ENCODE peak calls at places on chromosomes 16 and 17, in ten cellular contexts. One of them, this sample, is unnamed.

GRCh38 chr17:15963670-15964110 is 18.8 kb downstream of the ADORA2B start:
- DNase-seq in tibial artery: no peak
- DNase-seq in lung: no peak
- DNase-seq in AG04450: no peak
- DNase-seq in fibroblast of lung: peak; percentile 60
- DNase-seq in stomach: no peak
- DNase-seq in heart right ventricle: no peak
- DNase-seq in Peyer's patch: no peak
- DNase-seq in body of pancreas: no peak
- DNase-seq in ovary: no peak
- DNase-seq in this sample: peak; percentile 58

GRCh38 chr17:78040561-78041400 is 82.3 kb downstream of the TNRC6C start:
- DNase-seq in tibial artery: peak; percentile 80
- DNase-seq in lung: peak; percentile 67
- DNase-seq in AG04450: no peak
- DNase-seq in fibroblast of lung: peak; percentile 65
- DNase-seq in stomach: peak; percentile 29
- DNase-seq in heart right ventricle: peak; percentile 59
- DNase-seq in Peyer's patch: peak; percentile 58
- DNase-seq in body of pancreas: peak; percentile 37
- DNase-seq in ovary: peak; percentile 69
- DNase-seq in this sample: no peak

GRCh38 chr17:41679740-41680425 is 8.8 kb upstream of the EIF1 start:
- DNase-seq in tibial artery: no peak
- DNase-seq in lung: no peak
- DNase-seq in AG04450: no peak
- DNase-seq in fibroblast of lung: no peak
- DNase-seq in stomach: no peak
- DNase-seq in heart right ventricle: no peak
- DNase-seq in Peyer's patch: peak; percentile 15
- DNase-seq in body of pancreas: no peak
- DNase-seq in ovary: no peak
- DNase-seq in this sample: no peak

GRCh38 chr17:82647593-82648164 is 565 bp downstream of the WDR45B start:
- DNase-seq in tibial artery: peak; percentile 79
- DNase-seq in lung: peak; percentile 41
- DNase-seq in AG04450: no peak
- DNase-seq in fibroblast of lung: no peak
- DNase-seq in stomach: peak; percentile 42
- DNase-seq in heart right ventricle: peak; percentile 50
- DNase-seq in Peyer's patch: peak; percentile 71
- DNase-seq in body of pancreas: no peak
- DNase-seq in ovary: peak; percentile 77
- DNase-seq in this sample: no peak

GRCh38 chr17:45294506-45294905 is 22.3 kb downstream of the MAP3K14 start:
- DNase-seq in tibial artery: peak; percentile 79
- DNase-seq in lung: peak; percentile 77
- DNase-seq in AG04450: peak; percentile 50
- DNase-seq in fibroblast of lung: peak; percentile 89
- DNase-seq in stomach: peak; percentile 80
- DNase-seq in heart right ventricle: no peak
- DNase-seq in Peyer's patch: no peak
- DNase-seq in body of pancreas: peak; percentile 85
- DNase-seq in ovary: no peak
- DNase-seq in this sample: no peak

GRCh38 chr17:39631403-39631802 is 4.7 kb downstream of the PPP1R1B start:
- DNase-seq in tibial artery: no peak
- DNase-seq in lung: no peak
- DNase-seq in AG04450: no peak
- DNase-seq in fibroblast of lung: no peak
- DNase-seq in stomach: no peak
- DNase-seq in heart right ventricle: no peak
- DNase-seq in Peyer's patch: peak; percentile 69
- DNase-seq in body of pancreas: peak; percentile 74
- DNase-seq in ovary: no peak
- DNase-seq in this sample: no peak

GRCh38 chr17:45341389-45342158 is 24.8 kb upstream of the MAP3K14 start:
- DNase-seq in tibial artery: peak; percentile 75
- DNase-seq in lung: peak; percentile 54
- DNase-seq in AG04450: peak; percentile 63
- DNase-seq in fibroblast of lung: peak; percentile 88
- DNase-seq in stomach: no peak
- DNase-seq in heart right ventricle: peak; percentile 72
- DNase-seq in Peyer's patch: no peak
- DNase-seq in body of pancreas: peak; percentile 37
- DNase-seq in ovary: peak; percentile 42
- DNase-seq in this sample: no peak

GRCh38 chr17:28667870-28668269 is 5.9 kb downstream of the SUPT6H start:
- DNase-seq in tibial artery: no peak
- DNase-seq in lung: no peak
- DNase-seq in AG04450: no peak
- DNase-seq in fibroblast of lung: peak; percentile 18
- DNase-seq in stomach: no peak
- DNase-seq in heart right ventricle: no peak
- DNase-seq in Peyer's patch: peak; percentile 3
- DNase-seq in body of pancreas: no peak
- DNase-seq in ovary: no peak
- DNase-seq in this sample: no peak

GRCh38 chr17:2482218-2482617 is 29.5 kb downstream of the METTL16 start:
- DNase-seq in tibial artery: no peak
- DNase-seq in lung: no peak
- DNase-seq in AG04450: no peak
- DNase-seq in fibroblast of lung: no peak
- DNase-seq in stomach: no peak
- DNase-seq in heart right ventricle: no peak
- DNase-seq in Peyer's patch: no peak
- DNase-seq in body of pancreas: no peak
- DNase-seq in ovary: no peak
- DNase-seq in this sample: no peak

GRCh38 chr16:53417011-53417410 is 17.3 kb upstream of the RBL2 start:
- DNase-seq in tibial artery: no peak
- DNase-seq in lung: no peak
- DNase-seq in AG04450: no peak
- DNase-seq in fibroblast of lung: peak; percentile 11
- DNase-seq in stomach: no peak
- DNase-seq in heart right ventricle: no peak
- DNase-seq in Peyer's patch: no peak
- DNase-seq in body of pancreas: no peak
- DNase-seq in ovary: no peak
- DNase-seq in this sample: no peak

GRCh38 chr16:56610017-56610608 is 1.7 kb downstream of the MT2A start:
- DNase-seq in tibial artery: peak; percentile 85
- DNase-seq in lung: peak; percentile 58
- DNase-seq in AG04450: no peak
- DNase-seq in fibroblast of lung: peak; percentile 90
- DNase-seq in stomach: peak; percentile 47
- DNase-seq in heart right ventricle: no peak
- DNase-seq in Peyer's patch: peak; percentile 64
- DNase-seq in body of pancreas: peak; percentile 60
- DNase-seq in ovary: no peak
- DNase-seq in this sample: no peak

GRCh38 chr17:39166437-39167335 is 725 bp upstream of the ARL5C start:
- DNase-seq in tibial artery: no peak
- DNase-seq in lung: no peak
- DNase-seq in AG04450: no peak
- DNase-seq in fibroblast of lung: no peak
- DNase-seq in stomach: no peak
- DNase-seq in heart right ventricle: no peak
- DNase-seq in Peyer's patch: no peak
- DNase-seq in body of pancreas: peak; percentile 76
- DNase-seq in ovary: no peak
- DNase-seq in this sample: no peak

GRCh38 chr16:83171396-83171795 is 544.6 kb downstream of the CDH13 start:
- DNase-seq in tibial artery: no peak
- DNase-seq in lung: no peak
- DNase-seq in AG04450: no peak
- DNase-seq in fibroblast of lung: no peak
- DNase-seq in stomach: no peak
- DNase-seq in heart right ventricle: no peak
- DNase-seq in Peyer's patch: no peak
- DNase-seq in body of pancreas: no peak
- DNase-seq in ovary: no peak
- DNase-seq in this sample: no peak

GRCh38 chr16:24116371-24116770 is 139.8 kb upstream of the CACNG3 start:
- DNase-seq in tibial artery: no peak
- DNase-seq in lung: no peak
- DNase-seq in AG04450: no peak
- DNase-seq in fibroblast of lung: no peak
- DNase-seq in stomach: no peak
- DNase-seq in heart right ventricle: no peak
- DNase-seq in Peyer's patch: no peak
- DNase-seq in body of pancreas: peak; percentile 3
- DNase-seq in ovary: no peak
- DNase-seq in this sample: no peak

DNA sequence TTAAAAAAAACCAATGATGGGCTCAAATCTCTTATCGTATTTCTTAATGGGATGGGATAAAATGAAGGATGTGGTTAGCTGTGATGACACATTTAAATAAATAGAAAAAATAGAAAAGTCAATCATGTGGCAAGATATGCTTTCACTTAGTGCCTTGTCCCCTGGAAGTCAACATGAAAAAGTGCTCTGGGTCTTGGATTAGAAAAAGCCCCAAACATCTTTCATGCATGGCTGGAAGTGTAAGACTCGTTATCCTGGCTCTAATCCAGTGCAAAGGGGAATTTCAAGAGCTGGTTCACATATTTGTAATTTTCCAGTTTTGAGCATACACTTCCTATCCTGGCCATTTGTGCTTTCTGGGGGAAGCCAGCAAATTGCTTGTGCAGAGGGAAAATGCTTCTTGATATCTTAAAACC is 160.9 kb downstream of the MAP2K6 start:
- DNase-seq in tibial artery: no peak
- DNase-seq in lung: no peak
- DNase-seq in AG04450: peak; percentile 48
- DNase-seq in fibroblast of lung: peak; percentile 87
- DNase-seq in stomach: no peak
- DNase-seq in heart right ventricle: no peak
- DNase-seq in Peyer's patch: no peak
- DNase-seq in body of pancreas: peak; percentile 6
- DNase-seq in ovary: no peak
- DNase-seq in this sample: no peak
- H3K27ac ChIP-seq in tibial artery: peak overlapping the region; percentile 49
- H3K27ac ChIP-seq in lung: no peak overlapping the region
- H3K27ac ChIP-seq in AG04450: no peak overlapping the region
- H3K27ac ChIP-seq in fibroblast of lung: no peak overlapping the region
- H3K27ac ChIP-seq in stomach: no peak overlapping the region
- H3K27ac ChIP-seq in heart right ventricle: no peak overlapping the region
- H3K27ac ChIP-seq in Peyer's patch: no peak overlapping the region
- H3K27ac ChIP-seq in body of pancreas: no peak overlapping the region
- H3K27ac ChIP-seq in ovary: peak overlapping the region; percentile 74
- H3K27ac ChIP-seq in this sample: no peak overlapping the region

GRCh38 chr17:63039899-63040602 is 74.0 kb downstream of the TANC2 start:
- DNase-seq in tibial artery: no peak
- DNase-seq in lung: no peak
- DNase-seq in AG04450: no peak
- DNase-seq in fibroblast of lung: peak; percentile 75
- DNase-seq in stomach: no peak
- DNase-seq in heart right ventricle: no peak
- DNase-seq in Peyer's patch: no peak
- DNase-seq in body of pancreas: no peak
- DNase-seq in ovary: no peak
- DNase-seq in this sample: peak; percentile 10

GRCh38 chr17:63040816-63041215 is 74.8 kb downstream of the TANC2 start:
- DNase-seq in tibial artery: no peak
- DNase-seq in lung: no peak
- DNase-seq in AG04450: no peak
- DNase-seq in fibroblast of lung: no peak
- DNase-seq in stomach: no peak
- DNase-seq in heart right ventricle: no peak
- DNase-seq in Peyer's patch: no peak
- DNase-seq in body of pancreas: no peak
- DNase-seq in ovary: no peak
- DNase-seq in this sample: no peak

GRCh38 chr17:63042443-63042842 is 76.4 kb downstream of the TANC2 start:
- DNase-seq in tibial artery: no peak
- DNase-seq in lung: no peak
- DNase-seq in AG04450: no peak
- DNase-seq in fibroblast of lung: no peak
- DNase-seq in stomach: no peak
- DNase-seq in heart right ventricle: no peak
- DNase-seq in Peyer's patch: no peak
- DNase-seq in body of pancreas: no peak
- DNase-seq in ovary: no peak
- DNase-seq in this sample: no peak

GRCh38 chr17:63041722-63042121 is 75.7 kb downstream of the TANC2 start:
- DNase-seq in tibial artery: no peak
- DNase-seq in lung: no peak
- DNase-seq in AG04450: no peak
- DNase-seq in fibroblast of lung: no peak
- DNase-seq in stomach: no peak
- DNase-seq in heart right ventricle: no peak
- DNase-seq in Peyer's patch: no peak
- DNase-seq in body of pancreas: no peak
- DNase-seq in ovary: no peak
- DNase-seq in this sample: peak; percentile 40

DNA sequence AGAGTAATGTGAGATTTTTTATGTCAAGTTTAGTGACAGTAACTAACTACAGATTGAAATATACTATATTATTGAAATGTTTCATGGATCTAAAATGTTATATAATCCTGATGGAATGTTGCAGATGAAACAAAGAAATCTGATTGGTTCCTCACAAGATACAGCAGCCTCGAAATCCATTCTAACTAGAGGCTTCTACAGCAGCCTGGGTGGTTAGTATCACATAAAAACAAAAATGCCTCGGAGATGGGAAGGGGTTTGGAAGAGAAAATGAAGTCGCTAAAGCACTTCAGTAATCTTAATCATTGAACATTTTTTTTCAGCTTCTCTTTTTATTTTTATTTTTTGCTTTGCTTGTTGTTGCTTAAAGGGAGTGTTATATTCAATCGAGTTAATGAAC is 75.2 kb downstream of the TANC2 start:
- DNase-seq in tibial artery: no peak
- DNase-seq in lung: no peak
- DNase-seq in AG04450: no peak
- DNase-seq in fibroblast of lung: no peak
- DNase-seq in stomach: no peak
- DNase-seq in heart right ventricle: no peak
- DNase-seq in Peyer's patch: no peak
- DNase-seq in body of pancreas: no peak
- DNase-seq in ovary: no peak
- DNase-seq in this sample: no peak
- H3K27ac ChIP-seq in tibial artery: no peak overlapping the region
- H3K27ac ChIP-seq in lung: no peak overlapping the region
- H3K27ac ChIP-seq in AG04450: no peak overlapping the region
- H3K27ac ChIP-seq in fibroblast of lung: no peak overlapping the region
- H3K27ac ChIP-seq in stomach: no peak overlapping the region
- H3K27ac ChIP-seq in heart right ventricle: no peak overlapping the region
- H3K27ac ChIP-seq in Peyer's patch: no peak overlapping the region
- H3K27ac ChIP-seq in body of pancreas: no peak overlapping the region
- H3K27ac ChIP-seq in ovary: no peak overlapping the region
- H3K27ac ChIP-seq in this sample: peak overlapping the region; percentile 55

GRCh38 chr17:66943484-66943883 is 21.0 kb upstream of the CACNG4 start:
- DNase-seq in tibial artery: no peak
- DNase-seq in lung: no peak
- DNase-seq in AG04450: no peak
- DNase-seq in fibroblast of lung: no peak
- DNase-seq in stomach: no peak
- DNase-seq in heart right ventricle: no peak
- DNase-seq in Peyer's patch: no peak
- DNase-seq in body of pancreas: no peak
- DNase-seq in ovary: no peak
- DNase-seq in this sample: no peak
- H3K27ac ChIP-seq in tibial artery: no peak overlapping the region
- H3K27ac ChIP-seq in lung: no peak overlapping the region
- H3K27ac ChIP-seq in AG04450: no peak overlapping the region
- H3K27ac ChIP-seq in fibroblast of lung: no peak overlapping the region
- H3K27ac ChIP-seq in stomach: no peak overlapping the region
- H3K27ac ChIP-seq in heart right ventricle: no peak overlapping the region
- H3K27ac ChIP-seq in Peyer's patch: no peak overlapping the region
- H3K27ac ChIP-seq in body of pancreas: no peak overlapping the region
- H3K27ac ChIP-seq in ovary: no peak overlapping the region
- H3K27ac ChIP-seq in this sample: no peak overlapping the region

GRCh38 chr16:2159052-2159838 is 3.7 kb downstream of the TRAF7 start:
- DNase-seq in tibial artery: peak; percentile 80
- DNase-seq in lung: no peak
- DNase-seq in AG04450: no peak
- DNase-seq in fibroblast of lung: peak; percentile 85
- DNase-seq in stomach: peak; percentile 82
- DNase-seq in heart right ventricle: peak; percentile 52
- DNase-seq in Peyer's patch: peak; percentile 67
- DNase-seq in body of pancreas: no peak
- DNase-seq in ovary: peak; percentile 68
- DNase-seq in this sample: no peak
- H3K27ac ChIP-seq in tibial artery: peak overlapping the region; percentile 84
- H3K27ac ChIP-seq in lung: peak overlapping the region; percentile 80
- H3K27ac ChIP-seq in AG04450: peak overlapping the region; percentile 65
- H3K27ac ChIP-seq in fibroblast of lung: peak overlapping the region; percentile 95
- H3K27ac ChIP-seq in stomach: peak overlapping the region; percentile 72
- H3K27ac ChIP-seq in heart right ventricle: no peak overlapping the region
- H3K27ac ChIP-seq in Peyer's patch: peak overlapping the region; percentile 78
- H3K27ac ChIP-seq in body of pancreas: peak overlapping the region; percentile 0
- H3K27ac ChIP-seq in ovary: peak overlapping the region; percentile 39
- H3K27ac ChIP-seq in this sample: no peak overlapping the region

This sample was measured in epithelial cell of prostate.